ENCODE peak calls at places on chromosomes 5 and 9, in seven cellular contexts. F, I, B, G, T, J and X are unnamed samples.

GRCh38 chr5:176608937-176609723 is 826 bp downstream of the GPRIN1 start:
- DNase-seq in F (no peak), I (no peak), B (no peak), G (no peak), T (peak), J (no peak), X (peak)

GRCh38 chr5:137273511-137273910 is 225.6 kb downstream of the SPOCK1 start:
- DNase-seq in F (no peak), I (no peak), B (no peak), G (no peak), T (no peak), J (no peak), X (no peak)

GRCh38 chr5:14107536-14107935 is 35.6 kb upstream of the TRIO start:
- DNase-seq in F (no peak), I (no peak), B (no peak), G (no peak), T (no peak), J (no peak), X (no peak)

GRCh38 chr9:133037775-133038174 is 7.0 kb downstream of the GTF3C5 start:
- DNase-seq in F (no peak), I (no peak), B (no peak), G (no peak), T (no peak), J (no peak), X (no peak)

GRCh38 chr9:15697459-15697858 is 144.6 kb downstream of the CCDC171 start:
- DNase-seq in F (no peak), I (no peak), B (no peak), G (no peak), T (no peak), J (no peak), X (no peak)

GRCh38 chr5:126178521-126178920 is 244.7 kb upstream of the GRAMD2B start:
- DNase-seq in F (peak), I (no peak), B (no peak), G (no peak), T (no peak), J (no peak), X (no peak)

GRCh38 chr9:33082135-33082534 is 5.7 kb upstream of the SMU1 start:
- DNase-seq in F (no peak), I (no peak), B (no peak), G (no peak), T (peak), J (no peak), X (no peak)

GRCh38 chr5:156892223-156892622 is 42.1 kb downstream of the PPP1R2B start:
- DNase-seq in F (no peak), I (no peak), B (no peak), G (no peak), T (no peak), J (no peak), X (no peak)

GRCh38 chr5:6393596-6394194 is 15.3 kb upstream of the MED10 start:
- DNase-seq in F (no peak), I (no peak), B (no peak), G (no peak), T (no peak), J (no peak), X (no peak)

GRCh38 chr5:2471152-2471879 is 280.2 kb downstream of the IRX2 start:
- DNase-seq in F (no peak), I (no peak), B (no peak), G (no peak), T (no peak), J (no peak), X (no peak)

GRCh38 chr5:157463081-157463480 is 3.1 kb downstream of the NIPAL4 start:
- DNase-seq in F (no peak), I (no peak), B (no peak), G (no peak), T (no peak), J (no peak), X (no peak)

GRCh38 chr9:37953204-37953774 is 49.4 kb upstream of the SLC25A51 start:
- DNase-seq in F (no peak), I (no peak), B (no peak), G (no peak), T (no peak), J (no peak), X (no peak)

GRCh38 chr5:54867310-54867944 is 118.0 kb downstream of the ESM1 start:
- DNase-seq in F (no peak), I (peak), B (peak), G (no peak), T (peak), J (no peak), X (peak)

GRCh38 chr5:34914671-34915138 is 599 bp downstream of the RAD1 start:
- DNase-seq in F (peak), I (no peak), B (no peak), G (no peak), T (peak), J (no peak), X (no peak)

GRCh38 chr5:39513236-39513635 is 88.5 kb upstream of the DAB2 start:
- DNase-seq in F (no peak), I (no peak), B (no peak), G (no peak), T (peak), J (no peak), X (no peak)

GRCh38 chr9:121835581-121836381 is 184.3 kb downstream of the DAB2IP start:
- DNase-seq in F (no peak), I (no peak), B (no peak), G (no peak), T (no peak), J (no peak), X (no peak)

GRCh38 chr9:113956901-113957777 is 81.0 kb downstream of the ZNF618 start:
- DNase-seq in F (no peak), I (no peak), B (no peak), G (no peak), T (no peak), J (no peak), X (no peak)

GRCh38 chr5:140338918-140339317 is 7.5 kb downstream of the HBEGF start:
- DNase-seq in F (no peak), I (no peak), B (no peak), G (no peak), T (no peak), J (no peak), X (no peak)

GRCh38 chr9:64015136-64015535 is 1269.9 kb downstream of the FOXD4L5 start:
- DNase-seq in F (no peak), I (no peak), B (no peak), G (no peak), T (no peak), J (no peak), X (no peak)

GRCh38 chr9:107587175-107587963 is 97.8 kb upstream of the KLF4 start:
- DNase-seq in F (peak), I (no peak), B (no peak), G (peak), T (no peak), J (no peak), X (no peak)

GRCh38 chr5:124365491-124365890 is 380.9 kb downstream of the ZNF608 start:
- DNase-seq in F (no peak), I (no peak), B (peak), G (no peak), T (peak), J (no peak), X (peak)

GRCh38 chr5:142904421-142904820 is 134.2 kb downstream of the ARHGAP26 start:
- DNase-seq in F (no peak), I (no peak), B (no peak), G (no peak), T (peak), J (no peak), X (no peak)

GRCh38 chr5:57036621-57037160 is 84.8 kb upstream of the MIER3 start:
- DNase-seq in F (no peak), I (no peak), B (no peak), G (no peak), T (no peak), J (no peak), X (peak)

GRCh38 chr9:15155826-15156225 is 151.2 kb downstream of the TTC39B start:
- DNase-seq in F (peak), I (no peak), B (no peak), G (no peak), T (no peak), J (no peak), X (no peak)

GRCh38 chr5:176650354-176650884 is 3.1 kb downstream of the TSPAN17 start:
- DNase-seq in F (no peak), I (no peak), B (no peak), G (no peak), T (no peak), J (no peak), X (no peak)

GRCh38 chr9:92669527-92669889 is 423 bp downstream of the IPPK start:
- DNase-seq in F (peak), I (no peak), B (no peak), G (peak), T (no peak), J (peak), X (peak)

GRCh38 chr5:33834334-33834733 is 57.5 kb downstream of the ADAMTS12 start:
- DNase-seq in F (no peak), I (no peak), B (no peak), G (no peak), T (no peak), J (no peak), X (no peak)

GRCh38 chr5:31023105-31023504 is 170.4 kb upstream of the CDH6 start:
- DNase-seq in F (no peak), I (no peak), B (no peak), G (no peak), T (no peak), J (no peak), X (no peak)

GRCh38 chr5:139017624-139018023 is 142.5 kb upstream of the LRRTM2 start:
- DNase-seq in F (no peak), I (no peak), B (no peak), G (no peak), T (no peak), J (no peak), X (no peak)